ENCODE peak calls at places on chromosome 3, in four cellular contexts. W is CD4-positive, alpha-beta T cell; E is HFF-Myc; Y is hepatocyte. I is an unnamed sample.

GRCh38 chr3:57151021-57151449 is 14.1 kb downstream of the IL17RD start:
- DNase-seq in W (no peak), Y (no peak), E (no peak), I (no peak)

GRCh38 chr3:114079761-114080160 is 23.2 kb downstream of the QTRT2 start:
- DNase-seq in E (no peak), W (no peak), Y (no peak), I (no peak)

GRCh38 chr3:99895706-99896441 is 78.2 kb downstream of the CMSS1 start:
- DNase-seq in W (no peak), E (peak; percentile 97), Y (peak; percentile 66), I (no peak)

GRCh38 chr3:129257609-129258008 is 8.2 kb downstream of the COPG1 start:
- DNase-seq in E (no peak), Y (no peak), W (no peak), I (no peak)

GRCh38 chr3:133038731-133039398 is 674 bp downstream of the TMEM108 start:
- DNase-seq in E (no peak), W (no peak), Y (peak; percentile 41), I (no peak)

GRCh38 chr3:156792945-156793344 is 33.2 kb upstream of the LEKR1 start:
- DNase-seq in Y (no peak), W (no peak), E (no peak), I (no peak)

GRCh38 chr3:141240290-141241247 is 8.9 kb downstream of the PXYLP1 start:
- DNase-seq in W (no peak), E (peak; percentile 60), Y (no peak), I (no peak)

GRCh38 chr3:113570158-113570557 is 37.8 kb downstream of the SIDT1 start:
- DNase-seq in Y (no peak), W (no peak), E (no peak), I (no peak)

GRCh38 chr3:39910828-39911464 is 101.5 kb downstream of the MYRIP start:
- DNase-seq in Y (peak; percentile 41), W (no peak), E (no peak), I (no peak)

GRCh38 chr3:10552631-10552943 is 47.2 kb upstream of the ATP2B2 start:
- DNase-seq in W (no peak), E (no peak), Y (no peak), I (no peak)

GRCh38 chr3:59052803-59053411 is 3.1 kb upstream of the CFAP20DC start:
- DNase-seq in Y (peak; percentile 47), W (no peak), E (peak; percentile 21), I (no peak)

GRCh38 chr3:177195242-177195940 is 1.9 kb downstream of the TBL1XR1 start:
- DNase-seq in E (no peak), W (no peak), Y (peak; percentile 55), I (no peak)

GRCh38 chr3:45939341-45939771 is 3.9 kb upstream of the CXCR6 start:
- DNase-seq in E (no peak), Y (peak; percentile 19), W (no peak), I (no peak)

GRCh38 chr3:163924600-163924999 is 1153.7 kb downstream of the SI start:
- DNase-seq in E (no peak), W (no peak), Y (no peak), I (no peak)

GRCh38 chr3:76370749-76371148 is 585.4 kb upstream of the ZNF717 start:
- DNase-seq in E (no peak), Y (no peak), W (no peak), I (no peak)

GRCh38 chr3:153903430-153903829 is 217.8 kb upstream of the ARHGEF26 start:
- DNase-seq in W (no peak), E (no peak), Y (no peak), I (no peak)

GRCh38 chr3:47985376-47985775 is 30.8 kb downstream of the MAP4 start:
- DNase-seq in W (no peak), Y (no peak), E (no peak), I (no peak)

GRCh38 chr3:99504258-99504657 is 134.1 kb upstream of the COL8A1 start:
- DNase-seq in Y (no peak), W (no peak), E (peak; percentile 38), I (no peak)

GRCh38 chr3:106403746-106404145 is 534.9 kb upstream of the CBLB start:
- DNase-seq in Y (no peak), E (no peak), W (no peak), I (no peak)

GRCh38 chr3:117873236-117873635 is 1161.4 kb downstream of the IGSF11 start:
- DNase-seq in Y (peak; percentile 49), E (no peak), W (no peak), I (no peak)

GRCh38 chr3:107661447-107662108 is 138.8 kb downstream of the BBX start:
- DNase-seq in W (no peak), E (no peak), Y (no peak), I (no peak)